ENCODE peak calls at places on chromosomes 12 and 14, in eight cellular contexts. U, V, Q, M, Y, H, O and S are unnamed samples. For H3K27me3, the result is how much of the 10 kb centered on the place peaks cover.

GRCh38 chr14:32077081-32078029 is at the start of gene ARHGAP5:
- DNase-seq in O (peak), H (peak), M (peak), V (peak), Y (peak), U (peak), Q (no peak), S (no peak)

GRCh38 chr12:67630373-67631088 is 18.0 kb upstream of the DYRK2 start:
- DNase-seq in O (no peak), Y (peak), Q (no peak), U (no peak), V (peak), M (peak), H (peak), S (no peak)

GRCh38 chr14:39339003-39339402 is 93.2 kb downstream of the FBXO33 start:
- DNase-seq in V (peak), M (no peak), U (no peak), Y (peak), Q (no peak), H (no peak), O (no peak), S (no peak)

GRCh38 chr12:64029013-64029857 is 184.7 kb downstream of the SRGAP1 start:
- DNase-seq in Y (no peak), O (peak), U (peak), M (no peak), V (no peak), Q (peak), H (no peak), S (no peak)

GRCh38 chr14:60222820-60223219 is 26.2 kb upstream of the PPM1A start:
- DNase-seq in V (no peak), M (no peak), Y (no peak), U (no peak), O (no peak), Q (no peak), H (no peak), S (peak)

GRCh38 chr12:26032719-26033241 is 74.3 kb downstream of the RASSF8 start:
- DNase-seq in U (no peak), M (no peak), V (no peak), O (peak), Y (no peak), Q (no peak), H (no peak), S (no peak)

GRCh38 chr14:58738876-58739275 is 101.1 kb downstream of the DACT1 start:
- DNase-seq in O (no peak), V (no peak), H (no peak), U (no peak), M (no peak), Y (no peak), Q (no peak), S (no peak)

GRCh38 chr14:75835156-75836141 is 146.3 kb downstream of the TGFB3 start:
- DNase-seq in H (no peak), Y (no peak), M (no peak), O (no peak), U (no peak), Q (no peak), V (no peak), S (no peak)

GRCh38 chr14:52166822-52167221 is 98.0 kb upstream of the NID2 start:
- DNase-seq in U (no peak), V (no peak), O (no peak), Y (no peak), Q (no peak), H (no peak), M (no peak), S (no peak)

GRCh38 chr12:89472508-89472907 is 52.1 kb downstream of the GALNT4 start:
- DNase-seq in U (peak), Q (no peak), V (no peak), O (no peak), Y (no peak), M (no peak), H (no peak), S (no peak)

GRCh38 chr12:19000836-19001235 is 128.7 kb upstream of the PLEKHA5 start:
- DNase-seq in Y (no peak), O (no peak), H (no peak), M (no peak), V (no peak), Q (no peak), U (no peak), S (no peak)

GRCh38 chr12:48446372-48446771 is 26.0 kb upstream of the ANP32D start:
- DNase-seq in Q (no peak), V (no peak), M (no peak), U (no peak), Y (no peak), H (no peak), O (no peak), S (no peak)

GRCh38 chr12:115922952-115923564 is 354.4 kb downstream of the MED13L start:
- DNase-seq in U (no peak), Y (peak), V (peak), H (no peak), O (no peak), Q (no peak), M (no peak), S (no peak)

GRCh38 chr14:100762901-100763300 is 36.2 kb downstream of the DLK1 start:
- DNase-seq in U (no peak), O (no peak), V (no peak), M (no peak), Y (no peak), Q (no peak), H (no peak), S (no peak)

GRCh38 chr12:104180389-104180788 is 35.2 kb upstream of the TXNRD1 start:
- DNase-seq in H (no peak), U (no peak), O (no peak), Q (no peak), V (no peak), M (no peak), Y (no peak), S (no peak)

GRCh38 chr12:30862486-30862885 is 64.1 kb upstream of the TSPAN11 start:
- DNase-seq in Q (no peak), V (no peak), Y (no peak), M (no peak), H (no peak), U (peak), O (peak), S (peak)

GRCh38 chr12:857611-858010 is 91.9 kb downstream of the RAD52 start:
- DNase-seq in H (no peak), Q (peak), Y (no peak), V (no peak), M (no peak), O (peak), U (peak), S (no peak)

GRCh38 chr12:78470354-78471195 is 394.0 kb upstream of the SYT1 start:
- DNase-seq in Y (no peak), M (no peak), H (peak), Q (no peak), U (peak), V (peak), O (peak), S (no peak)

GRCh38 chr12:84697141-84697540 is 215.5 kb downstream of the SLC6A15 start:
- DNase-seq in Q (no peak), U (no peak), Y (no peak), M (no peak), O (no peak), V (no peak), H (no peak), S (no peak)

GRCh38 chr14:89418452-89418851 is 1.4 kb upstream of the FOXN3 start:
- DNase-seq in H (no peak), U (no peak), Y (no peak), Q (no peak), V (no peak), O (no peak), M (no peak), S (no peak)

GRCh38 chr14:21796912-21797311 is 123.3 kb upstream of the OR4E1 start:
- DNase-seq in H (no peak), Q (no peak), O (no peak), V (peak), Y (no peak), M (no peak), U (peak), S (no peak)

GRCh38 chr14:103057372-103058208 is at the start of gene CDC42BPB:
- DNase-seq in U (peak), M (peak), Y (peak), H (peak), V (peak), O (peak), Q (peak), S (peak)

GRCh38 chr12:96526110-96526509 is 36.7 kb downstream of the CFAP54 start:
- DNase-seq in V (no peak), Y (no peak), Q (no peak), H (no peak), U (no peak), O (no peak), M (no peak), S (no peak)

GRCh38 chr14:36824854-36825253 is 163.2 kb downstream of the PAX9 start:
- DNase-seq in Y (no peak), M (no peak), U (no peak), O (no peak), V (no peak), H (no peak), Q (no peak), S (no peak)

GRCh38 chr12:66902020-66902419 is 223.1 kb upstream of the GRIP1 start:
- DNase-seq in Q (no peak), H (no peak), U (no peak), V (no peak), M (no peak), Y (no peak), O (no peak), S (no peak)

GRCh38 chr12:91215940-91216454 is 33.4 kb upstream of the DCN start:
- DNase-seq in M (no peak), H (no peak), V (no peak), Q (peak), U (peak), O (no peak), Y (no peak), S (no peak)

GRCh38 chr12:70576341-70577282 is 60.6 kb downstream of the PTPRB start:
- DNase-seq in V (peak), U (peak), O (no peak), Y (peak), Q (peak), H (no peak), M (no peak), S (no peak)

GRCh38 chr12:34397591-34398365 is 375.5 kb downstream of the ALG10 start:
- DNase-seq in M (peak), V (no peak), Q (no peak), U (no peak), Y (peak), O (no peak), H (peak), S (peak)

GRCh38 chr12:131101006-131101405 is 147.3 kb downstream of the ADGRD1 start:
- DNase-seq in U (no peak), Q (no peak), M (no peak), O (no peak), V (no peak), Y (no peak), H (no peak), S (no peak)

GRCh38 chr12:1391722-1392121 is 202.7 kb downstream of the FBXL14 start:
- DNase-seq in O (no peak), H (no peak), V (peak), U (no peak), M (no peak), Y (no peak), Q (no peak), S (no peak)

GRCh38 chr12:113194971-113195391 is 9.5 kb downstream of the RITA1 start:
- DNase-seq in H (no peak), V (no peak), M (no peak), Y (no peak), O (peak), U (peak), Q (no peak), S (no peak)

GRCh38 chr12:5901416-5901815 is 43.6 kb downstream of the ANO2 start:
- DNase-seq in V (no peak), M (no peak), Q (no peak), Y (no peak), U (no peak), O (no peak), H (no peak), S (no peak)

GRCh38 chr14:106551265-106551664 is 1024.9 kb downstream of the TMEM121 start:
- DNase-seq in U (no peak), Q (no peak), V (no peak), H (no peak), O (no peak), M (no peak), Y (no peak), S (no peak)

GRCh38 chr14:86999076-86999475 is 993.9 kb downstream of the GALC start:
- DNase-seq in Y (no peak), O (no peak), V (no peak), M (no peak), H (no peak), Q (no peak), U (peak), S (no peak)

DNA sequence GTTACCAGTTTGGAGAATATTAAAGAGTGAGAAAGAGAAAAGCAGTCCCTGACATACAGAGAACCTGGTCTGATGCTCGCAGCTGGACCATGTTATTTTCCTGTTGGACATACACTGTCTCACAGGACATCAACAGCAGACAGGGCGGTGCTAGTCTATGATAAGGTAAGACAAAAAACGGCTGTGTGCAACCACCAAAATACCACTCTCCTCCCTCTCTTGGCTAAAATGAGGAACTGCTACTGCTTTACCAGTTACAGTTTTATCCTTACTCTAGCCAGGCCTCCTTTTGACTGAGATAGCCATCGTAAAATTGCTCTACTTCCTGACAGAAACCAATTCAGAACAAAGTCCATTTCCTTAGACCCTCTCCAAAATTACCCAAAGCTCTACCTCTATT is 47.0 kb upstream of the ERGIC2 start:
- DNase-seq in V (peak), Q (no peak), U (no peak), Y (peak), H (no peak), M (no peak), O (no peak), S (no peak)
- H3K4me3 ChIP-seq in V (no peak), Q (no peak), U (no peak), Y (no peak), H (no peak), M (no peak), O (no peak), S (no peak)

DNA sequence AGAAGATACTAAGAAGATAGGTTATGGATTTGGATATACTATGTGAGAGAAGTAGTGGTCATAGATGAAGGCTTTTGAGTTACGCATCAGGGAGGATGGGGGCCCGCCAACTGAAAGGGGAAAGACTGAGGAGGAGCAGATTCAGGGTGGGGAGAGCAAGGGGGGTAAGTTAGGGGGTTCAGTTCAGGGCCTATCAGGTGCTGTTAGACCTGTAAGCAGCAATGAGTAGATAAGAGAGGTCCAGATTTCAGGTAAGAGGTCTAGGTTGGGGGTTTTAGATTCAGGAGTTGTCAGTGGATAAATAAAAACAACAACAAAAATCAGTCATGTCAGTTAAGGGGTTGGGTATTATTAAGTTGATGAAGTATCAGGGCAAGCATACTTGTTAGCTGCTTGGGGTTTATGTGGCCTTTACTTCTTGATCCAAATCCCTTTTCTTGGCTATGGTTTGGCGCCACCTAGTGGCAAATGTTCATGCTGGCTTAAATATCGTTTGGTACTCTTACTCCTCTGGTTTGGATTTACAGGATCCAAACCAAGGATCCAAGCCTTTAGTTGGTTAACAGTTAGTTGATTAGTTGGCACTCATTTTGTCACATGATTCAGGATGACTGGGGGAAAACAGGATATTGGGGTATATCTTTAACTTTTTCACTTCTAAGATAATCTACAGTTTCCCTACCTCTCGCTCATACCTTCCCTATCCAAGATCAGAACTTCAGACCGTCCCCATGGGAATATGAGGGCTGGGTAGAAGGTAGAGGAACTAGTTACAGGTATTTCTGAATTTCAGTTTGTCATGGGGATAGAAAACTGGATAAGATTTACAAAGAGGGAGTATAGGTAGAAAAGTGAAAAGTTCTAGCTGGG is 65.1 kb downstream of the PCNX1 start:
- DNase-seq in Q (peak), Y (peak), H (peak), U (peak), M (peak), V (peak), O (peak), S (peak)
- H3K27ac ChIP-seq in Q (no peak), Y (no peak), H (no peak), U (no peak), M (no peak), V (no peak), O (no peak), S (no peak)

DNA sequence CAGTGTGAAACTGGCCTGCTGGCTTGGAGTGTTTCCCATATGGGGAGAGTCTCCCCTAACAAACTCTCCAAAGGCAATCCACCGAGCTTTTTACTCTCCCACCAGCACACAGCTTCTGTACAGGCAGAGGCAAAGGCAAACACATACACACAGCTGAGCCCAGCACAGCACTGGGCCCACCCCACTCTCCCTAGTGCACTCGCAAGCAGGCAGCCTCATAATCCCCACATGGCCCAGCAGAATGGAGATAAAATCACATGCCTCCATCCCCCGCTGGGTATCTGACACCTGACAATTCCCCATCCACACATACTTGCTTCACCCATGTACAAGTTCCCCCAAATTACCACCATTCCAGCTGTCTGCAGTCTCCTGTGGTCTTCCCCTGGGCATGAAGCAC is 3.4 kb downstream of the HOXC12 start:
- DNase-seq in O (no peak), V (no peak), U (no peak), M (no peak), Y (no peak), Q (no peak), H (no peak), S (no peak)
- H3K27me3 ChIP-seq in O (half or more), V (half or more), U (half or more), M (under half), Y (half or more), Q (half or more), H (half or more), S (half or more)

GRCh38 chr14:43525647-43526046 is 981.4 kb downstream of the FSCB start:
- DNase-seq in Y (no peak), V (no peak), U (no peak), O (no peak), M (no peak), H (no peak), Q (no peak), S (no peak)
- H3K4me3 ChIP-seq in Y (no peak), V (no peak), U (no peak), O (no peak), M (no peak), H (no peak), Q (no peak), S (no peak)

GRCh38 chr12:2912216-2912575 is 21.5 kb downstream of the TULP3 start:
- DNase-seq in H (no peak), M (no peak), Q (no peak), Y (no peak), O (no peak), U (no peak), V (no peak), S (no peak)
- H3K27ac ChIP-seq in H (no peak), M (no peak), Q (peak), Y (no peak), O (no peak), U (no peak), V (peak), S (no peak)

GRCh38 chr12:75722714-75723200 is 211.3 kb upstream of the KRR1 start:
- DNase-seq in V (no peak), U (peak), H (peak), O (peak), Q (peak), Y (no peak), M (peak), S (no peak)
- H3K27me3 ChIP-seq in V (under half), U (under half), H (under half), O (under half), Q (under half), Y (under half), M (under half), S (under half)

DNA sequence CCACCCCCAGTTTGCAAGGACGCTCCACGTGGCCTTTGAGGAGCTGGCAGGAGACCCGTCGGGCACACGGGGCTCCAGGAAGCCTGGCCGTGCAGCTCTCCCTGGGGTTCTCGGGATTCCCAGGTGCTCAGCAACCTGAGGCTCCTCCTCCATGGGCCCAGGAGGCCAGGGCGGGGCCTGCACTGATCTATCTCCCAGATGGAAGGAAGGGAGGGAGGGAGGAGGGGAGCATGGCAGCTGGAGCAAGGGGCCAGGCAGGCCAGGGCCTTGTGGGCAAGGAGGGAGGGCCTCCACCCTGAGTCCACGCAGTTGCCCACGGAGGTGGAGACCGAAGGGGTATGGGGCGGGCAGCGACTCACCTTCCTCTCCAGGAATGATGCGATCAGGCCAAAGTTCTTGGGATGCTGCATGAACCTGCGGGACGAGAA is 127.3 kb downstream of the RFLNA start:
- DNase-seq in O (peak), H (no peak), Q (no peak), M (peak), V (no peak), Y (peak), U (no peak), S (no peak)
- H3K4me3 ChIP-seq in O (peak), H (no peak), Q (no peak), M (peak), V (no peak), Y (no peak), U (peak), S (peak)